ENCODE peak calls at places on chromosomes 11 and 22, in seven cellular contexts. W is left ventricle myocardium inferior, H is kidney epithelial cell, V is uterus, R is adrenal gland, B is AG09309, T is tibial artery. S is an unnamed sample.

GRCh38 chr22:37304595-37305343 is 22.5 kb downstream of the CYTH4 start:
- DNase-seq in W (no peak), H (no peak), V (no peak), R (peak; percentile 75), B (no peak), T (no peak), S (no peak)

GRCh38 chr11:107018274-107018901 is at the start of gene GUCY1A2:
- DNase-seq in W (peak; percentile 27), H (no peak), V (peak; percentile 40), R (no peak), B (no peak), T (no peak), S (no peak)

GRCh38 chr11:118415739-118416068 is 14.3 kb downstream of the ATP5MG start:
- DNase-seq in W (no peak), H (peak; percentile 88), V (no peak), R (peak; percentile 90), B (peak; percentile 95), T (peak; percentile 30), S (peak; percentile 52)

GRCh38 chr11:127643659-127644058 is 643.1 kb upstream of the KIRREL3 start:
- DNase-seq in W (no peak), H (no peak), V (no peak), R (no peak), B (no peak), T (no peak), S (no peak)

GRCh38 chr11:1129666-1130160 is 28.0 kb upstream of the MUC5AC start:
- DNase-seq in W (no peak), H (no peak), V (no peak), R (no peak), B (no peak), T (no peak), S (no peak)

GRCh38 chr11:77672276-77672675 is 34.7 kb upstream of the CLNS1A start:
- DNase-seq in W (no peak), H (no peak), V (peak; percentile 36), R (peak; percentile 89), B (peak; percentile 97), T (no peak), S (no peak)

GRCh38 chr11:44619931-44620725 is 54.7 kb downstream of the CD82 start:
- DNase-seq in W (peak; percentile 12), H (no peak), V (peak; percentile 8), R (peak; percentile 14), B (no peak), T (no peak), S (no peak)

GRCh38 chr11:112216591-112217105 is 9.6 kb upstream of the PTS start:
- DNase-seq in W (no peak), H (no peak), V (no peak), R (no peak), B (no peak), T (no peak), S (no peak)

GRCh38 chr11:134150195-134150903 is 73.4 kb downstream of the NCAPD3 start:
- DNase-seq in W (no peak), H (no peak), V (no peak), R (no peak), B (no peak), T (no peak), S (no peak)

GRCh38 chr22:42275970-42276369 is 5.5 kb upstream of the TCF20 start:
- DNase-seq in W (no peak), H (no peak), V (no peak), R (no peak), B (no peak), T (no peak), S (no peak)

GRCh38 chr11:34299962-34300350 is 57.9 kb downstream of the ABTB2 start:
- DNase-seq in W (no peak), H (no peak), V (no peak), R (no peak), B (no peak), T (no peak), S (no peak)

GRCh38 chr22:36049678-36049997 is 21.0 kb upstream of the RBFOX2 start:
- DNase-seq in W (no peak), H (no peak), V (no peak), R (no peak), B (no peak), T (no peak), S (no peak)

GRCh38 chr22:36053242-36054147 is 24.9 kb upstream of the RBFOX2 start:
- DNase-seq in W (no peak), H (no peak), V (no peak), R (no peak), B (no peak), T (no peak), S (no peak)

GRCh38 chr22:36052505-36052941 is 23.9 kb upstream of the RBFOX2 start:
- DNase-seq in W (no peak), H (peak; percentile 32), V (no peak), R (no peak), B (no peak), T (no peak), S (no peak)

GRCh38 chr22:36048911-36049677 is 20.5 kb upstream of the RBFOX2 start:
- DNase-seq in W (no peak), H (no peak), V (no peak), R (no peak), B (no peak), T (no peak), S (no peak)
- H3K4me3 ChIP-seq in W (no peak overlapping the region), H (no peak overlapping the region), V (no peak overlapping the region), R (no peak overlapping the region), B (no peak overlapping the region), T (no peak overlapping the region), S (no peak overlapping the region)

GRCh38 chr11:86671386-86672006 is 920 bp downstream of the ME3 start:
- DNase-seq in W (peak; percentile 88), H (no peak), V (peak; percentile 80), R (peak; percentile 76), B (no peak), T (peak; percentile 75), S (no peak)

GRCh38 chr11:86668929-86669328 is 3.5 kb downstream of the ME3 start:
- DNase-seq in W (no peak), H (no peak), V (no peak), R (no peak), B (no peak), T (no peak), S (no peak)

GRCh38 chr11:86669424-86669823 is 3.0 kb downstream of the ME3 start:
- DNase-seq in W (no peak), H (no peak), V (no peak), R (no peak), B (no peak), T (no peak), S (no peak)

GRCh38 chr11:86672007-86672621 is at the start of gene ME3:
- DNase-seq in W (peak; percentile 70), H (no peak), V (peak; percentile 63), R (peak; percentile 80), B (no peak), T (peak; percentile 72), S (no peak)

DNA sequence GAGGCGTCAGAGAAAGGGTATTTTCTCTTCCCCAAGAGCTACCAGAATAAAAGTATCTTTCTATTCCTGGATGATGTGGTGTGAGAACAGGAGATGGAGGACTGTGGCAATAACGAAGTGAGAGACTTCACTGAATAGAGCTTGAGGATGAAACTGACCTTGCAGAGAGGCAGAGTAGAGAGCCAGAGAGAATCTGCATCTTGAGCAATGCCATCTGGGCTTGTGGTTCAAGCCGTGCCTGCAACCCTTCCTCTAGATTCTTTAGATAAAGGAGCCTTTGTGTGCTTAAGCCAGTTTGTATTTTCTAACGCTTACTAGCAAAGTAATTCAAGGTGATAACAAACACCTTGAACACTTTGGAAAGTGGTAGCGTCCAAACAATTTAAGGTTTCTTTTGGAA is 2.2 kb downstream of the ME3 start:
- DNase-seq in W (no peak), H (no peak), V (no peak), R (no peak), B (peak; percentile 33), T (no peak), S (no peak)
- H3K4me3 ChIP-seq in W (peak overlapping the region; percentile 81), H (no peak overlapping the region), V (no peak overlapping the region), R (no peak overlapping the region), B (no peak overlapping the region), T (peak overlapping the region; percentile 93), S (no peak overlapping the region)

GRCh38 chr11:95228081-95228859 is 2.7 kb downstream of the SESN3 start:
- DNase-seq in W (no peak), H (no peak), V (no peak), R (no peak), B (no peak), T (no peak), S (no peak)
- H3K4me3 ChIP-seq in W (no peak overlapping the region), H (no peak overlapping the region), V (peak overlapping the region; percentile 13), R (no peak overlapping the region), B (no peak overlapping the region), T (peak overlapping the region; percentile 96), S (peak overlapping the region; percentile 77)

DNA sequence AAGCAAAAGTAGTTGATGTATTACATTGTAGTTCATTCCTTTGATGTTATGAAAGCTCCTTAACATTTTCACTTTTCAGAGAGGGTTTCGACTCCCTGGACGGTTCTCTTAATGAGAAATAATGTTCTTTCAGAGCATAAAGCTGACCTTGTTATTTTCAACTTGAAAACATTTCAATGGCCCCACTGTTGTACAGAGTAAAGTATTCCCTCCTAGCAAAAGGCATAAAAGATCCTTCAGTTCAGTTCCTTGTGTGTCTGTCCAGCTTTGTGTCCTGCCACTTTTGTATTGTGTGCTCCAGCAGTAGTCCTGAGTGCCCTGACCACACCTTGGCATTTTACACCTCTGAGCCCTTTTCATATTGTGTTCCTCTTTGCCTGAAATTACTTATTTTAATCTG is 64.0 kb downstream of the UVRAG start:
- DNase-seq in W (no peak), H (no peak), V (no peak), R (no peak), B (no peak), T (no peak), S (no peak)
- H3K4me3 ChIP-seq in W (no peak overlapping the region), H (no peak overlapping the region), V (no peak overlapping the region), R (no peak overlapping the region), B (no peak overlapping the region), T (no peak overlapping the region), S (no peak overlapping the region)

GRCh38 chr11:66768088-66768521 is 39.1 kb upstream of the SPTBN2 start:
- DNase-seq in W (no peak), H (peak; percentile 71), V (no peak), R (no peak), B (no peak), T (no peak), S (peak; percentile 23)

GRCh38 chr11:66766681-66767080 is 37.7 kb upstream of the SPTBN2 start:
- DNase-seq in W (no peak), H (no peak), V (no peak), R (no peak), B (no peak), T (no peak), S (no peak)

DNA sequence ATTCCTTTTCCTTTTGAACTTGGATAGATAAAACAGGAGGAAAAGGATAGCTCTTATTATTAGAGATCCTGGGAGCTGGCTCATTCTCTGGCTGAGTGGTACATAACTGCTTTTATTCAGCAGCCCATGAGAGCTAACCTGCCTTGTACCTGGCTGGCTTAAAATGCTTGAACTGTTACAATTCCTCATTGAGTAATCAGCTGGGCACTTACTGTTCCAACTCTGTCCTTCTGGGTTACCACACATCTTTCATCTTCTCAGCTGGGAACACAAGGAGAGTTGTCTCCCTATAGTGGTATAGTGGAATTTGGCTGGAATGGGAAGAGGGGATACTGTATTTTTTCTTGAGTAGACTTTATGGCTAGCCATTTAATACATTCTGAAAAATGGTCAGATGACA is 39.8 kb upstream of the SPTBN2 start:
- DNase-seq in W (no peak), H (no peak), V (no peak), R (no peak), B (no peak), T (no peak), S (no peak)
- H3K4me3 ChIP-seq in W (no peak overlapping the region), H (no peak overlapping the region), V (no peak overlapping the region), R (no peak overlapping the region), B (no peak overlapping the region), T (no peak overlapping the region), S (no peak overlapping the region)

GRCh38 chr11:75836422-75836821 is 21.4 kb downstream of the UVRAG start:
- DNase-seq in W (no peak), H (no peak), V (no peak), R (no peak), B (no peak), T (no peak), S (no peak)
- H3K4me3 ChIP-seq in W (no peak overlapping the region), H (no peak overlapping the region), V (no peak overlapping the region), R (no peak overlapping the region), B (no peak overlapping the region), T (no peak overlapping the region), S (no peak overlapping the region)